ENCODE peak calls at places on chromosome 2, in nine cellular contexts. H is gastrocnemius medialis, C is GM06990, T is RWPE1, G is psoas muscle, M is fibroblast of pulmonary artery, I is esophagus muscularis mucosa, X is GM12865, Q is transverse colon. A is an unnamed sample.

GRCh38 chr2:12321886-12322285 is 394.9 kb upstream of the TRIB2 start:
- DNase-seq in G (no peak), C (no peak), Q (no peak), H (no peak), I (no peak), X (no peak), M (no peak), T (no peak), A (no peak)

GRCh38 chr2:42290005-42290404 is 71.0 kb downstream of the COX7A2L start:
- DNase-seq in I (no peak), M (no peak), Q (no peak), X (no peak), H (no peak), C (no peak), T (no peak), G (no peak), A (no peak)

GRCh38 chr2:10533811-10534321 is 85.7 kb upstream of the ODC1 start:
- DNase-seq in M (no peak), H (no peak), I (no peak), G (no peak), T (no peak), C (no peak), Q (no peak), X (no peak), A (no peak)

GRCh38 chr2:170145675-170146432 is 32.1 kb upstream of the MYO3B start:
- DNase-seq in T (no peak), X (no peak), H (no peak), I (no peak), G (no peak), C (no peak), M (no peak), Q (no peak), A (no peak)

GRCh38 chr2:68971591-68972231 is 2.7 kb upstream of the GKN1 start:
- DNase-seq in I (no peak), M (peak; percentile 94), X (no peak), H (no peak), C (no peak), G (no peak), Q (no peak), T (peak; percentile 54), A (no peak)

GRCh38 chr2:186576614-186577013 is 13.2 kb upstream of the ITGAV start:
- DNase-seq in X (no peak), C (no peak), Q (no peak), I (no peak), M (peak; percentile 66), T (no peak), G (no peak), H (no peak), A (no peak)

GRCh38 chr2:85160946-85161625 is 27.9 kb downstream of the TCF7L1 start:
- DNase-seq in Q (no peak), T (no peak), X (no peak), H (no peak), G (no peak), I (no peak), C (no peak), M (no peak), A (no peak)

GRCh38 chr2:216829533-216829932 is 30.3 kb downstream of the TNP1 start:
- DNase-seq in G (peak; percentile 74), X (no peak), T (no peak), I (no peak), H (peak; percentile 85), M (peak; percentile 24), Q (peak; percentile 55), C (no peak), A (no peak)

GRCh38 chr2:196338440-196338839 is 167.1 kb upstream of the STK17B start:
- DNase-seq in H (no peak), G (no peak), I (no peak), C (no peak), M (no peak), T (no peak), Q (no peak), X (no peak), A (no peak)

GRCh38 chr2:196335238-196335637 is 163.9 kb upstream of the STK17B start:
- DNase-seq in Q (no peak), T (peak; percentile 35), I (peak; percentile 34), M (peak; percentile 64), C (no peak), H (no peak), G (no peak), X (no peak), A (no peak)

GRCh38 chr2:196336206-196336605 is 164.8 kb upstream of the STK17B start:
- DNase-seq in I (peak; percentile 50), H (no peak), T (no peak), Q (no peak), G (no peak), X (no peak), M (no peak), C (no peak), A (no peak)

GRCh38 chr2:196337618-196337953 is 166.2 kb upstream of the STK17B start:
- DNase-seq in C (no peak), H (no peak), G (no peak), I (peak; percentile 7), X (no peak), M (no peak), T (no peak), Q (no peak), A (no peak)

GRCh38 chr2:196336715-196337617 is 165.6 kb upstream of the STK17B start:
- DNase-seq in C (no peak), X (peak; percentile 38), M (peak; percentile 66), G (no peak), Q (peak; percentile 13), T (peak; percentile 44), I (peak; percentile 53), H (no peak), A (no peak)
- TF ChIP-seq CTCF in C (peak; percentile 53), X (peak; percentile 17), M (peak; percentile 46), G (peak; percentile 50), Q (peak; percentile 48), T (no peak), I (peak; percentile 42), H (no peak), A (peak; percentile 78)

GRCh38 chr2:231708050-231708772 is at the start of gene PTMA:
- DNase-seq in M (peak; percentile 100), I (peak; percentile 100), C (peak; percentile 100), T (peak; percentile 95), Q (peak; percentile 100), X (peak; percentile 100), H (peak; percentile 99), G (peak; percentile 100), A (peak; percentile 97)

GRCh38 chr2:231707625-231708049 is 688 bp upstream of the PTMA start:
- DNase-seq in H (no peak), T (no peak), X (peak; percentile 63), M (peak; percentile 55), Q (no peak), I (no peak), G (no peak), C (peak; percentile 82), A (peak; percentile 65)

GRCh38 chr2:231709981-231710750 is 1.8 kb downstream of the PTMA start:
- DNase-seq in H (peak; percentile 66), I (no peak), T (peak; percentile 94), M (peak; percentile 85), C (peak; percentile 93), G (peak; percentile 88), X (peak; percentile 91), Q (peak; percentile 90), A (peak; percentile 90)

GRCh38 chr2:231709636-231709980 is 1.3 kb downstream of the PTMA start:
- DNase-seq in G (peak; percentile 72), C (peak; percentile 74), I (no peak), H (peak; percentile 36), Q (peak; percentile 54), M (no peak), T (no peak), X (peak; percentile 52), A (no peak)

DNA sequence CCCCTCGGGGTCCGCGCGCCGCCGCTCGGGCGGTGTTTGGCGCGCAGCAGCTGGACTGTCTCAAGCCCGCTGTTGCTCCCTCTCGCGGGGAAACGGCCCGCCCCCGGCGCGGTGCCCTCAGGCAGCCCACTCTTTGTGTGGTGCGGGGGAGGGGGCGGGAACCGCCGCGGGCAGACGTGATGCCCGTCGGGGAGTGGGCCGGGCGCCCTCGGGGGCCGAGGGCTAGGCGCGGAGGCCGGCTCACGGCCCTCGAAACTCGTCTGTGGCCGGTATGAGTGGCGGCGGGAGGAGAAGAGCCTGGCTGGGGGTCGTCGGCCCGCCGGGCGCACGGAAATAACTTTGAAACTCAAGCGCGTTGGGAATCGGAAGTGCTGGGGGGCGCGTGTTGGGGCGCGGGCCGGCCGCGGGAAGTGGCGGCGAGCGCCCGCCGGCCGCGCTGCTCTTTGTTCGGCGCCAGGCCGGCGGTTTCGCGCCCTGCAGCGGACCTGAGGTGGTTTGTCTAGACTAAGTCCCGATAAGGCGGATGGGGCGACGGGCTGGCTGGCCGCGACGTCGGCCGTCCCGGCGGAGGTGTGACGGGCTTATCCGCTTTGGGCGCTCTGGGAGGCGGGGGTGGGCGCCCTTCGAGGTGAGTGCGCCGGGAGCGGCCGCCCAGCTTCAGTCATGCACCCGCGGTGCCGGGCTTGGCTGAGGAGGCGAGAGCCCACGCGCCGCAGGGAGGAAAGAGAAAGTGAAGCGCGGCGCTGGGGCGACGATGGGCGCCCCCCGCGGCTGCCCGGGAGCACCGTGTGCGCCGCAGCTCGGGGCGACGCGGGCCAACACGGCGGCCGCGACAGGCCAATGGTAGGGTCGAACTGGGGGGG is 679 bp downstream of the PTMA start:
- DNase-seq in M (peak; percentile 38), Q (peak; percentile 38), H (no peak), I (no peak), G (peak; percentile 70), C (peak; percentile 78), X (peak; percentile 63), T (no peak), A (no peak)
- TF ChIP-seq CTCF in M (no peak), Q (no peak), H (no peak), I (peak; percentile 29), G (no peak), C (peak; percentile 14), X (peak; percentile 22), T (no peak), A (no peak)

DNA sequence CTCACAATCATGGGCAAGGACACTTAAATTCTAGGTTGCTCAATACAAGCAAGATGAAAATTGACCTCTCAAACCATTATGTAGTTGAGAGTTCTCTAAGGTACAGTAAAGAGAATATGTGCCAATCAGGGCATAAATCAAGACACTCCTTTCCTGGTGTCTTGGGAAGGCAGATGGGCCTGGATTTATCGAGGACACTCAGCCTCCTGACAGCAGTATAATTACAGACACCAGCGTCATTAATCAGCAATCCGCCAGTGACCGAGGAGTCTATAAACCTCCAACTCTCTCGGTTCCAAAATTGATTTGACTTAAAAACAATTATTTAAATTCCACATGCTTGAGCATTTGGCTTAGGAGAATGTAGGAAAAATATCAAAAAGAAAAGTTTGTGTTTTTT is 75.7 kb upstream of the DAPL1 start:
- DNase-seq in Q (no peak), G (no peak), C (no peak), M (no peak), T (no peak), X (no peak), H (no peak), I (peak; percentile 82), A (no peak)
- TF ChIP-seq CTCF in Q (no peak), G (no peak), C (no peak), M (no peak), T (no peak), X (no peak), H (no peak), I (no peak), A (no peak)

DNA sequence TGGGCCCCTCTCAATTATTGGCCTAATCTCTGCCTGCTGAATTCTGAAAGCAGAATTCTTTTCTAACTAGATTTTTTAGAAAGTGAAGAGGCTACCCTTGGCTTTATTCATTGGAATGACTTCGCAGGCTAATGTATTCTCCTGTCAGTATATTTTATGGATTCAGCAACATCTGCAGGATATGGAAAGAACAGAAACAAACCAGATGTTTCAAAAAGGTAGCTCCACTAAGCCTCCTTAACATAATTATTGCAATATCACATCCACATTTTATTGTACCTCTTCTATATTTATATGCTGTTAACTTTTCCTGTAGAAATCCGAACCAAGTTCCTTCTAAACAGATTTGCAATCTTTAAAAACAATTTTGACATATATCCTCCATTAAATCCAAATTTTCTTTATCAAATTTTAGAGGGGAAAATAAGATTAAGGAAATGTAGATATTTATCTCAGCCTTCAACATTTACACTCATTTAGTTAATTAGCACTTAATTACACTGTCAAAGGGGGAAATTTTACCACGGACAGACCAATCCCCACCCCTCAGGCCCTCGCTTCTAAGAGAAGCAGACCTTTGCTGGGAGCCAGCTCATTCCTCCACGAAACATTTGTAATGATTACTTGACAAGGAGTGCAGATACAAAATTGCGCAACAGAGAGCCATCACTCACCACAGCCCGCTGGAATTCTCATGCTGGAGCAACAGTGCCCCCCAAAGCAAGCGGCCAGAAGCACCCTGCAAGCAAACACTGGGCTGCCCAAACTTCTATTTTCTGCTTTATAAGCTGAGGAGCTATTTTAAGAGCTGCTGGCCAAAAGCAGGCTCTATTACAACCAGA is 253.4 kb downstream of the ETAA1 start:
- DNase-seq in T (peak; percentile 74), X (peak; percentile 21), C (no peak), I (peak; percentile 96), Q (peak; percentile 66), M (peak; percentile 97), H (peak; percentile 74), G (peak; percentile 81), A (peak; percentile 62)
- TF ChIP-seq CTCF in T (peak; percentile 87), X (no peak), C (peak; percentile 24), I (peak; percentile 81), Q (peak; percentile 56), M (peak; percentile 90), H (peak; percentile 42), G (peak; percentile 68), A (peak; percentile 78)